ENCODE peak calls at places on chromosome 16, in four cellular contexts. R, U, V and X are unnamed samples.

GRCh38 chr16:71360378-71360777 is 1.9 kb downstream of the CALB2 start:
- DNase-seq in R (no peak), U (no peak), V (no peak), X (no peak)

GRCh38 chr16:68564367-68564985 is 25.4 kb downstream of the ZFP90 start:
- DNase-seq in R (no peak), U (no peak), V (peak), X (no peak)

GRCh38 chr16:89268987-89269735 is 51.7 kb downstream of the ZNF778 start:
- DNase-seq in R (no peak), U (no peak), V (no peak), X (no peak)

GRCh38 chr16:12340151-12340733 is 363.7 kb downstream of the SNX29 start:
- DNase-seq in R (no peak), U (peak), V (peak), X (no peak)

GRCh38 chr16:23333034-23333579 is 31.0 kb downstream of the SCNN1B start:
- DNase-seq in R (no peak), U (no peak), V (no peak), X (no peak)

GRCh38 chr16:55037051-55037450 is 106.4 kb downstream of the IRX5 start:
- DNase-seq in R (no peak), U (no peak), V (no peak), X (no peak)

GRCh38 chr16:67544329-67544841 is 15.8 kb downstream of the RIPOR1 start:
- DNase-seq in R (no peak), U (no peak), V (no peak), X (no peak)

GRCh38 chr16:73232555-73233422 is 184.9 kb upstream of the ZFHX3 start:
- DNase-seq in R (no peak), U (peak), V (no peak), X (no peak)

GRCh38 chr16:70380205-70380918 is 33.7 kb downstream of the DDX19A start:
- DNase-seq in R (peak), U (peak), V (peak), X (no peak)

GRCh38 chr16:79639576-79640311 is 39.2 kb upstream of the MAF start:
- DNase-seq in R (no peak), U (no peak), V (no peak), X (no peak)

GRCh38 chr16:59881366-59881765 is 1147.2 kb upstream of the GOT2 start:
- DNase-seq in R (no peak), U (no peak), V (no peak), X (no peak)

GRCh38 chr16:12439443-12440232 is 364.0 kb downstream of the CPPED1 start:
- DNase-seq in R (no peak), U (no peak), V (no peak), X (no peak)

GRCh38 chr16:57600048-57600835 is 28.2 kb upstream of the ADGRG1 start:
- DNase-seq in R (peak), U (peak), V (peak), X (no peak)
- TF ChIP-seq CTCF in R (peak), U (peak), V (peak), X (no peak)

GRCh38 chr16:87233928-87234327 is 83.3 kb downstream of the C16orf95 start:
- DNase-seq in R (no peak), U (no peak), V (peak), X (no peak)

GRCh38 chr16:87234601-87235000 is 82.6 kb downstream of the C16orf95 start:
- DNase-seq in R (no peak), U (no peak), V (no peak), X (no peak)

GRCh38 chr16:87238371-87238715 is 78.8 kb downstream of the C16orf95 start:
- DNase-seq in R (no peak), U (no peak), V (no peak), X (no peak)

GRCh38 chr16:87236516-87237115 is 80.6 kb downstream of the C16orf95 start:
- DNase-seq in R (no peak), U (no peak), V (no peak), X (no peak)

GRCh38 chr16:87235810-87236515 is 81.2 kb downstream of the C16orf95 start:
- DNase-seq in R (no peak), U (no peak), V (peak), X (no peak)
- TF ChIP-seq CTCF in R (no peak), U (peak), V (peak), X (no peak)

GRCh38 chr16:2879854-2880508 is 3.0 kb upstream of the FLYWCH2 start:
- DNase-seq in R (no peak), U (no peak), V (no peak), X (no peak)

GRCh38 chr16:2882460-2883026 is 472 bp upstream of the FLYWCH2 start:
- DNase-seq in R (peak), U (peak), V (peak), X (peak)

GRCh38 chr16:2883027-2883846 is at the start of gene FLYWCH2:
- DNase-seq in R (peak), U (peak), V (peak), X (peak)

DNA sequence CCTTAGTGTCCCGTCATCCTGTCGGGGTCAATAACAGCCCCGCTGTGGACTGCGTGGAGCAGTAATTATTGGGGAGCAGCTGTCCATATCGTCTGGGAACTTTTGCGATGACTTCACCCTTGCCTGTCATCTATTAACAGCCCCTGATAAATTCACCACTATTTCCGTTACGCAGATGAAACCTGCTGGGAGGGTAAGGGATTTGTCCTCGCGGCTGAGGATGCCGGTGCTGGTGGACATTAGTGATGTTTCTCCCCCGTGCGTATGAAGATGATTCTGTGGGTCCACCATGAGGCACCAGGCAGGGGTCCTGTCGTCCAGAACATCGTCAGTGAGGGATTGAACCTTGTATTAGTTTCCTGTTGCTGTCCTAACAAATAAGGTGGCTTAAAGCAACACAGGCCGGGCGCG is 1.0 kb downstream of the FLYWCH2 start:
- DNase-seq in R (no peak), U (no peak), V (no peak), X (no peak)
- TF ChIP-seq CTCF in R (no peak), U (no peak), V (no peak), X (no peak)

DNA sequence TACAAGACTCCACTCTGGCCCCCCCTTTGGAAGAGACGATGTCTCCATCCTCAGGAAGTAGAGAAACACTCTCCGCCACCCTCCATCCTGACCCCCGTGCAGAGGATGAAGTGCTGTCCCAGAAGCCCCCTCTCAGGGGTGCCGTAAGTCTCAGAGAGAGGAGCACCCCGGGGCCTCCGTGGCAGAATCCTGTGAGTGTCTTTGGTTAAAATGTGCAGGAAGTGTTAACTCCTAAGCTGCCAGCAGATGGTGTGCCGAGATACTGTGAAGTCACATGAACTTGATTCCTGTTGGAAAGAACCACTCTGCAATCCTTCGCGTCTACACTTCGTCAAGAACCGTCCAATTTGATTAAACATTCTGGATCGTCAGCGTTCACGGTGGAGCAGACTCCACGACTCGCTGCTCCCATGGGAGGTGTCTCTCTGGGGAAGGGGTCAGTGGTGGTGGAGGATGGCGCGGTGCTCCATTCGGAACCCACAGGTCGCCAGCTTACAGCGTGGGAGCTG is 5.6 kb downstream of the BANP start:
- DNase-seq in R (no peak), U (no peak), V (peak), X (no peak)
- TF ChIP-seq CTCF in R (no peak), U (no peak), V (peak), X (no peak)